ENCODE peak calls at places on chromosome 11, in six cellular contexts. B, G, V, O, Q and M are unnamed samples.

GRCh38 chr11:78465169-78465942 is 47.7 kb upstream of the GAB2 start:
- DNase-seq in O (no peak), Q (no peak), G (no peak), B (no peak), V (no peak), M (no peak)

GRCh38 chr11:107197932-107198331 is 179.7 kb upstream of the GUCY1A2 start:
- DNase-seq in Q (no peak), B (no peak), V (no peak), O (no peak), G (no peak), M (no peak)

GRCh38 chr11:65261591-65262380 is at the start of gene POLA2:
- DNase-seq in G (peak), B (peak), O (peak), V (peak), Q (peak), M (peak)

GRCh38 chr11:134374171-134374570 is 37.9 kb downstream of the B3GAT1 start:
- DNase-seq in V (no peak), G (no peak), Q (peak), B (no peak), O (no peak), M (no peak)

GRCh38 chr11:94185387-94186084 is 56.9 kb downstream of the PANX1 start:
- DNase-seq in B (peak), Q (no peak), O (no peak), G (no peak), V (no peak), M (no peak)

GRCh38 chr11:43359432-43359818 is 705 bp downstream of the TTC17 start:
- DNase-seq in G (no peak), Q (no peak), O (peak), B (peak), V (peak), M (no peak)

GRCh38 chr11:74019860-74020259 is 11.0 kb upstream of the UCP3 start:
- DNase-seq in B (peak), V (no peak), G (no peak), Q (no peak), O (no peak), M (no peak)

GRCh38 chr11:65553301-65554001 is 4.7 kb downstream of the LTBP3 start:
- DNase-seq in Q (no peak), O (no peak), V (no peak), B (no peak), G (no peak), M (no peak)

DNA sequence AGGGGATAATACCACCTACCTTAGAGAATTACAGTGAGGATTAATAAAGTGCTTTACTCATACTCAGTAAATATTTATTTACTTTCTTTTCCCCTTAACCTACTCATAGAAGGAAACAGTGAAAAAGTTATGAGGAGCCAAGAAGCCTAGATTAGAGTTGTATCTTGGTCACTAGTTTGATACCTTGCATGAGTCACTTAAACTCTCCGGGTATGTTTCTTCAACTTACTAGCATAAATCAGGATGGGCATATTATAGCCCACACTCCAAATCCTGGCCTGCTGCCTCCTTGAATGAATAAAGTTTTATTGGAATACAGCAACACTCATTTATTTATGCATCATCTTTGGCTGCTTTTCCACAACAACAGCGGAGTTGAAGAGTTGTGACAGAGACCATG is 8.2 kb downstream of the FBXO3 start:
- DNase-seq in V (no peak), B (no peak), G (no peak), Q (no peak), O (no peak), M (no peak)
- H3K27ac ChIP-seq in V (no peak), B (no peak), G (no peak), Q (no peak), O (no peak), M (no peak)

GRCh38 chr11:102148059-102148458 is 37.8 kb downstream of the YAP1 start:
- DNase-seq in Q (no peak), B (no peak), O (no peak), V (no peak), G (no peak), M (no peak)

GRCh38 chr11:102143867-102144266 is 33.6 kb downstream of the YAP1 start:
- DNase-seq in V (no peak), G (no peak), O (no peak), Q (no peak), B (no peak), M (no peak)

GRCh38 chr11:102144357-102145342 is 34.4 kb downstream of the YAP1 start:
- DNase-seq in Q (no peak), B (peak), O (peak), G (peak), V (no peak), M (no peak)

GRCh38 chr11:102147632-102148031 is 37.4 kb downstream of the YAP1 start:
- DNase-seq in V (no peak), B (no peak), O (no peak), G (no peak), Q (no peak), M (no peak)

GRCh38 chr11:102147031-102147430 is 36.8 kb downstream of the YAP1 start:
- DNase-seq in B (peak), V (no peak), G (no peak), Q (no peak), O (no peak), M (no peak)
- H3K27ac ChIP-seq in B (no peak), V (no peak), G (peak), Q (no peak), O (no peak), M (no peak)

DNA sequence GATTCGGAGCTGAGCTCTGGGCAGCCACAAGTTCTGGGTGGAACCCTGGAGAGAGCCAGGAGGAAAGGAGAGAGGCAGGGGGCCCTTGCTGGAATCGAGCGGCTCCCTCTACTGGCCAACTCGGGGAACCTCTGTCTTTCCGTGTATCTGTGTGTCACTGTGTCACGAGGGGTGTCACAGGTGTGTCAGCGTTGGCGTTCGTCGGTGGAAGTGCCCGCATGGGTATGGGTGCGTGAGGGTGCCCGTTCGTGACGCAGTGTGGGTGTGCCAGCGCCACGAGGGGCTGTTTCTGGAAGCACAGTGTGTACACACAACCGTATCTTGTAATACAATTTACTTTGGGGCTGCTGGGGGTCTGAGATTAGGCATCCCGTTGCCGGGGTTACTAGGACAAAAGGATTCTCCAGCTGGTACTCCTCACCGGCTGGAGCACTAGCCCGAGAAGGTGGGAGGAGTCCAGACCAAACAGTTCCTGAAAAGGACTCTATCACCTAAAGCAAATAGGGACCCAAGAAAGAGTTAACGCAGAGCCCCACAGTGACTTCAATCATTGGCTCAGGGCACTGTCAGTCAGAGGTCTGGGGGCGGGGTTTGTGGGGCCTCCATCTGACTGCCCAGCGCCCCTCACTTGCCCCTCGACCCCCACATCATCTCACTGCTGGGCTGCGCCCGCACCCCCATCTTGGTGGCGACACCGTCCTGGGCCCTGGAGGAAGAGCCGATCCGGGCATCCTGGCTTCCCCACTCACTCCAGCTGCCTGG is 2.6 kb upstream of the BCL9L start:
- DNase-seq in G (peak), B (peak), V (peak), O (peak), Q (peak), M (peak)
- H3K27ac ChIP-seq in G (peak), B (peak), V (peak), O (peak), Q (peak), M (peak)

DNA sequence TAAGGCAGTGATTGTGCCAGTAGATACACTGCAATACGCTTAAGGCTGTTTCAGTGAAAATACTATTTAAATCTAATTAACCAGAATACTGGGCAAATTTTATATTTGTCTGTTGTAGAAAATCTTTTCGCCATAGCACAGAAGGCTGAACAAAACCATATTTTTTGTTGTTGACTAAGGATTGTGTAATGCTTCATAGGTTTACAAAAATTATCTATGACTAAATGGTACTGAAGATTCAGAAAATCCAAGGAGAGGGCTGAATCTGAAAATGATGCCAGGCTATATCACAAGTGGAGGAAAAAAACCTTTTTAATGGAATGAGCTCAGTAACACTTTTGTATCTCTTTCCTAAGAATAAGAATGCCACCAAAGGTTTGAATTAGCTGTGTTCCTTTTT is 2.8 kb downstream of the ATL3 start:
- DNase-seq in O (no peak), V (no peak), G (no peak), Q (no peak), B (no peak), M (no peak)
- H3K27ac ChIP-seq in O (no peak), V (peak), G (peak), Q (peak), B (peak), M (peak)

GRCh38 chr11:72079776-72080325 is 491 bp downstream of the NUMA1 start:
- DNase-seq in V (no peak), O (no peak), B (no peak), G (no peak), Q (no peak), M (no peak)

GRCh38 chr11:72081184-72081644 is 564 bp downstream of the LRRC51 start:
- DNase-seq in V (no peak), O (no peak), Q (no peak), B (no peak), G (no peak), M (no peak)

GRCh38 chr11:72075756-72076155 is 4.6 kb downstream of the NUMA1 start:
- DNase-seq in G (no peak), B (no peak), V (no peak), Q (no peak), O (no peak), M (no peak)

GRCh38 chr11:72080326-72081183 is at the start of the genes LRRC51 and NUMA1:
- DNase-seq in V (peak), G (peak), Q (peak), B (peak), O (peak), M (peak)

DNA sequence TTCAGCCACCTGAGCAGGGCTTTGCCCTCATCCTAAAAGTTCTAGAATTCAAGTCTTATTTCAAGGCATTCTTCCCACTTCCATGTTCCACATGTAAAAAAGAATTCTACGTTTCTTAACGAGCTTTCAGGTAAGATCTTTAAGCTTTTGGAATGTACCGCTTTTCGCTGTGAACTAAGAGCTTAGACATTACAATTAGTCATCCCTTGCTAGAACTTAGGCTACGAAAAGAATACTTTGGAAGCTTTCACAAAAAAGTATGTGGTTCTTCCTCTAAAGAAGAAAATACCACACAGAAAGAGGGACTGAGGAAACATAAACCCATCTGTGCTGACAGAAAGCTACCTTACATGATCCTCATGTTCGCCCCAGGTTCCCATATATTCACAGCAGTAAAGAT is 1.9 kb downstream of the NUMA1 start:
- DNase-seq in O (no peak), V (no peak), G (no peak), Q (no peak), B (peak), M (no peak)
- H3K27ac ChIP-seq in O (no peak), V (peak), G (peak), Q (peak), B (peak), M (peak)

DNA sequence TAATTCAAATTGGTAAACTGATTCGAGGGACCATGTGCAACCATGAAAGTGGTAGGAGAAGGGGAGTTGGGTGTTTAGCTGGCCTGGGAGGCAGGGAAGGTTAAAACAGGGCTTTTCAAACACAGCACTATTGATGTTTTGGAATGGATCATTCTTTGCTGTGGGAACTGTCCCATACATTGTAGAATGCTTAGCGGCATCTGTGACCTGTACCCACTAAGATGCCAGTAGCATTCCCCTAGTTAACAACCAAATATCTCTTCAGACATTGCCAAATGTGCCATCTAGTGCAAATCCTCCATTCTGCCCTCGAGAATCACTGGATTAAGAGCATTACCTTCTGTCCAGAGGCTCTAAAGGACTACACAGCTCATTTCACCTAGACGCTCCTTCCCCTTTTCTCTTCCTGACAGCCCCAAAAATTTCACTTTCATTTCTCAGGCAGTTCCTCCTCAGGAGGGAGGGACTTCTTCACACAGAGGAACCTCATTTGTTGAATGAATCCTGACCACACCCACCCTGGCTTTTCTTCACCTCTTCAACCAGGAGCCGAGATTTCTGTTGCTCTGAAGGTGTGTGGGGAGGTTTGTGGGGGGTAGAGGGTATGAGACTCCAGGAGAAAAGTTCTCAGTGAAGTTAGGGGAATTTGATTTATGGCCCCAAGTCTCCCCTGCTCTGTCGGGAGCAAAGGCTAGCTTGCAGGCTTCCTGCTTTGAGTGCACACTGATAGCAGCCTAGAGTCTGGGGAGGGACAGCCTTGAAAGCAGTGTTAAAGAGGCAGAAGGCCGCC is at the start of gene TRIM34:
- DNase-seq in V (peak), B (peak), O (peak), G (peak), Q (peak), M (peak)
- H3K27ac ChIP-seq in V (peak), B (peak), O (no peak), G (peak), Q (no peak), M (peak)

GRCh38 chr11:35682230-35683195 is 19.9 kb downstream of the TRIM44 start:
- DNase-seq in V (no peak), Q (no peak), G (no peak), O (no peak), B (no peak), M (no peak)
- H3K27ac ChIP-seq in V (no peak), Q (no peak), G (no peak), O (peak), B (no peak), M (no peak)

GRCh38 chr11:61976813-61977475 is 9.5 kb upstream of the FTH1 start:
- DNase-seq in G (no peak), O (no peak), B (no peak), V (no peak), Q (peak), M (no peak)
- H3K27ac ChIP-seq in G (no peak), O (no peak), B (no peak), V (no peak), Q (no peak), M (no peak)

GRCh38 chr11:67577951-67578350 is 5.7 kb upstream of the GSTP1 start:
- DNase-seq in G (no peak), V (no peak), O (no peak), B (no peak), Q (no peak), M (no peak)

GRCh38 chr11:67584205-67584880 is 731 bp downstream of the GSTP1 start:
- DNase-seq in G (peak), B (peak), O (no peak), V (peak), Q (peak), M (peak)

GRCh38 chr11:67582026-67582425 is 1.6 kb upstream of the GSTP1 start:
- DNase-seq in O (no peak), G (no peak), B (no peak), V (no peak), Q (no peak), M (no peak)

GRCh38 chr11:67583319-67584204 is at the start of gene GSTP1:
- DNase-seq in Q (peak), B (peak), V (peak), G (peak), O (peak), M (no peak)

DNA sequence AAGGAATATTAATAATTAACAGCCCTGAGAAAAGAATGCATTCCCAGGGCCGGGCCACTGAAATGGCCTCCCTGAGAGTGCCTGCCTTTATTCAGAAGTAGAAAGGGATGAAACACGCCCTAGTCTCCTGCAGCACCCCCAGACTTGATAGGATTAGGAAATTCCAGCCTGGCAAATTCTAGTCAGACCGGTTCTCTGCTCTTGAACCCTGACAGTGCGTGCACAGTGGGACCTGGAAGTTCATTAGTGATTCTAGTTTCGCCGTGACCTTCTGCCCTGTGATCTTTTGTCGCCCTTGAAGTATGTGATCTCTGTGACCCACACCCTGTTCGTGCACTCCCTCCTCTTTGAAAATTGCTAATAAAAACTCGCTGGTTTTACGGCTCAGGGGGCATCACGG is 2.1 kb upstream of the GSTP1 start:
- DNase-seq in B (no peak), Q (no peak), O (no peak), G (no peak), V (no peak), M (no peak)
- H3K27ac ChIP-seq in B (no peak), Q (no peak), O (no peak), G (no peak), V (no peak), M (peak)

GRCh38 chr11:57278721-57279095 is 41.7 kb upstream of the APLNR start:
- DNase-seq in B (no peak), V (no peak), Q (no peak), O (no peak), G (no peak), M (no peak)
- H3K27ac ChIP-seq in B (peak), V (no peak), Q (no peak), O (no peak), G (no peak), M (peak)